ENCODE peak calls at places on chromosomes 7 and 10, in ten cellular contexts. M, E, U, Y, J, R, P, D, V and H are unnamed samples.

GRCh38 chr7:4131043-4131442 is 551.1 kb upstream of the FOXK1 start:
- DNase-seq in M (no peak), E (no peak), U (no peak), Y (no peak), J (no peak), R (no peak), P (no peak), D (no peak), V (no peak), H (no peak)

GRCh38 chr7:77746824-77747165 is 50.5 kb downstream of the RSBN1L start:
- DNase-seq in M (no peak), E (no peak), U (no peak), Y (no peak), J (no peak), R (no peak), P (no peak), D (no peak), V (no peak), H (no peak)

GRCh38 chr7:77427996-77428603 is 12.0 kb upstream of the GSAP start:
- DNase-seq in M (no peak), E (no peak), U (no peak), Y (no peak), J (no peak), R (no peak), P (peak), D (peak), V (peak), H (peak)

GRCh38 chr7:72101444-72101843 is 310.7 kb downstream of the CALN1 start:
- DNase-seq in M (no peak), E (no peak), U (no peak), Y (no peak), J (no peak), R (no peak), P (no peak), D (no peak), V (no peak), H (no peak)

GRCh38 chr10:88082806-88083596 is 219.6 kb downstream of the PTEN start:
- DNase-seq in M (no peak), E (no peak), U (no peak), Y (no peak), J (no peak), R (no peak), P (no peak), D (no peak), V (no peak), H (no peak)

GRCh38 chr10:71693377-71693776 is 26.2 kb downstream of the C10orf105 start:
- DNase-seq in M (no peak), E (no peak), U (no peak), Y (no peak), J (no peak), R (no peak), P (no peak), D (no peak), V (no peak), H (peak)

GRCh38 chr10:12179616-12180015 is 16.1 kb downstream of the NUDT5 start:
- DNase-seq in M (no peak), E (no peak), U (peak), Y (no peak), J (no peak), R (no peak), P (no peak), D (no peak), V (no peak), H (no peak)

GRCh38 chr10:119538632-119539358 is 3.7 kb downstream of the RGS10 start:
- DNase-seq in M (no peak), E (no peak), U (no peak), Y (no peak), J (no peak), R (no peak), P (no peak), D (no peak), V (no peak), H (no peak)

GRCh38 chr7:29038463-29038862 is 80.3 kb upstream of the TRIL start:
- DNase-seq in M (no peak), E (no peak), U (no peak), Y (no peak), J (no peak), R (no peak), P (no peak), D (peak), V (no peak), H (peak)

GRCh38 chr10:119253433-119254174 is 46.2 kb downstream of the GRK5 start:
- DNase-seq in M (no peak), E (peak), U (no peak), Y (peak), J (peak), R (peak), P (peak), D (peak), V (peak), H (peak)

GRCh38 chr7:12092499-12093130 is 118.5 kb upstream of the TMEM106B start:
- DNase-seq in M (no peak), E (no peak), U (no peak), Y (no peak), J (no peak), R (no peak), P (no peak), D (no peak), V (peak), H (no peak)

GRCh38 chr7:95529701-95530100 is 44.0 kb downstream of the ASB4 start:
- DNase-seq in M (no peak), E (no peak), U (no peak), Y (no peak), J (no peak), R (no peak), P (no peak), D (no peak), V (no peak), H (no peak)

GRCh38 chr10:49357895-49358294 is 38.0 kb downstream of the DRGX start:
- DNase-seq in M (no peak), E (no peak), U (no peak), Y (no peak), J (no peak), R (no peak), P (no peak), D (no peak), V (no peak), H (no peak)

GRCh38 chr10:48494611-48495010 is 110.3 kb downstream of the ARHGAP22 start:
- DNase-seq in M (no peak), E (no peak), U (no peak), Y (no peak), J (no peak), R (no peak), P (no peak), D (no peak), V (no peak), H (no peak)